ENCODE peak calls at places on chromosomes 2 and 18, in nine cellular contexts. S is HCT116, D is heart left ventricle, O is ovary, H is stomach, Z is suprapubic skin, V is erythroblast, M is body of pancreas, R is IMR-90. C is an unnamed sample.

GRCh38 chr2:101106453-101107181 is 44.6 kb downstream of the TBC1D8 start:
- DNase-seq in S (no peak), D (no peak), O (no peak), H (peak), Z (no peak), V (no peak), M (no peak), R (peak), C (no peak)

GRCh38 chr2:174573621-174574081 is 24.0 kb downstream of the WIPF1 start:
- DNase-seq in S (no peak), D (peak), O (no peak), H (no peak), Z (no peak), V (no peak), M (no peak), R (no peak), C (no peak)

GRCh38 chr2:11583840-11584529 is 50.1 kb downstream of the GREB1 start:
- DNase-seq in S (peak), D (peak), O (peak), H (peak), Z (peak), V (peak), M (peak), R (peak), C (peak)

GRCh38 chr2:147255812-147256211 is 589.0 kb upstream of the ACVR2A start:
- DNase-seq in S (no peak), D (no peak), O (no peak), H (peak), Z (no peak), V (no peak), M (peak), R (no peak), C (no peak)

GRCh38 chr18:13437034-13437433 is 218.5 kb downstream of the LDLRAD4 start:
- DNase-seq in S (no peak), D (no peak), O (no peak), H (no peak), Z (no peak), V (no peak), M (no peak), R (no peak), C (no peak)

GRCh38 chr2:202577250-202578183 is 57.3 kb upstream of the FAM117B start:
- DNase-seq in S (no peak), D (no peak), O (no peak), H (no peak), Z (no peak), V (no peak), M (no peak), R (no peak), C (no peak)

GRCh38 chr2:121260370-121261154 is 24.4 kb downstream of the TFCP2L1 start:
- DNase-seq in S (no peak), D (no peak), O (no peak), H (peak), Z (no peak), V (no peak), M (no peak), R (no peak), C (no peak)

GRCh38 chr2:128380061-128380889 is 61.6 kb upstream of the HS6ST1 start:
- DNase-seq in S (no peak), D (peak), O (no peak), H (peak), Z (peak), V (no peak), M (no peak), R (no peak), C (no peak)

GRCh38 chr18:59954746-59955145 is 55.0 kb downstream of the PMAIP1 start:
- DNase-seq in S (peak), D (no peak), O (no peak), H (no peak), Z (no peak), V (no peak), M (no peak), R (peak), C (no peak)

GRCh38 chr2:168639501-168639900 is 162.9 kb upstream of the NOSTRIN start:
- DNase-seq in S (no peak), D (peak), O (peak), H (peak), Z (no peak), V (no peak), M (peak), R (peak), C (no peak)

GRCh38 chr2:149586898-149587219 is 716 bp downstream of the MMADHC start:
- DNase-seq in S (no peak), D (no peak), O (no peak), H (no peak), Z (no peak), V (no peak), M (no peak), R (no peak), C (no peak)

GRCh38 chr18:73774836-73775509 is 372.7 kb downstream of the FBXO15 start:
- DNase-seq in S (no peak), D (peak), O (no peak), H (no peak), Z (no peak), V (no peak), M (peak), R (no peak), C (no peak)

GRCh38 chr18:31575515-31576246 is 16.0 kb upstream of the TTR start:
- DNase-seq in S (no peak), D (no peak), O (no peak), H (no peak), Z (no peak), V (no peak), M (no peak), R (no peak), C (no peak)

GRCh38 chr18:29491907-29492306 is 1315.0 kb upstream of the CDH2 start:
- DNase-seq in S (no peak), D (no peak), O (no peak), H (no peak), Z (no peak), V (no peak), M (no peak), R (no peak), C (no peak)

GRCh38 chr2:165886487-165887146 is 67.0 kb downstream of the TTC21B start:
- DNase-seq in S (no peak), D (no peak), O (no peak), H (no peak), Z (no peak), V (peak), M (no peak), R (no peak), C (no peak)

GRCh38 chr2:65276604-65277003 is 49.0 kb downstream of the ACTR2 start:
- DNase-seq in S (no peak), D (no peak), O (no peak), H (no peak), Z (no peak), V (no peak), M (no peak), R (peak), C (no peak)

GRCh38 chr18:21117385-21118135 is 5.9 kb upstream of the ROCK1 start:
- DNase-seq in S (no peak), D (no peak), O (no peak), H (no peak), Z (no peak), V (peak), M (no peak), R (peak), C (no peak)

GRCh38 chr2:27545348-27546141 is 37.3 kb upstream of the ZNF512 start:
- DNase-seq in S (no peak), D (no peak), O (no peak), H (no peak), Z (no peak), V (no peak), M (no peak), R (peak), C (no peak)

GRCh38 chr2:47089083-47089464 is 66.0 kb downstream of the STPG4 start:
- DNase-seq in S (peak), D (no peak), O (no peak), H (no peak), Z (peak), V (peak), M (no peak), R (peak), C (peak)

GRCh38 chr2:39523308-39524044 is 86.4 kb upstream of the MAP4K3 start:
- DNase-seq in S (peak), D (no peak), O (no peak), H (no peak), Z (no peak), V (no peak), M (no peak), R (peak), C (peak)

GRCh38 chr2:11556101-11556806 is 22.4 kb downstream of the GREB1 start:
- DNase-seq in S (no peak), D (no peak), O (peak), H (no peak), Z (no peak), V (no peak), M (no peak), R (no peak), C (no peak)

GRCh38 chr2:86337235-86338099 is at the start of gene REEP1:
- DNase-seq in S (no peak), D (peak), O (no peak), H (peak), Z (no peak), V (peak), M (peak), R (no peak), C (no peak)

GRCh38 chr2:201880620-201881381 is 74.5 kb downstream of the CDK15 start:
- DNase-seq in S (no peak), D (peak), O (no peak), H (no peak), Z (peak), V (peak), M (no peak), R (peak), C (no peak)

GRCh38 chr2:63590621-63591408 is 2.1 kb downstream of the MDH1 start:
- DNase-seq in S (no peak), D (peak), O (no peak), H (no peak), Z (no peak), V (peak), M (no peak), R (no peak), C (no peak)

GRCh38 chr2:45652090-45653050 is 895 bp downstream of the PRKCE start:
- DNase-seq in S (no peak), D (peak), O (peak), H (peak), Z (peak), V (no peak), M (peak), R (peak), C (no peak)

DNA sequence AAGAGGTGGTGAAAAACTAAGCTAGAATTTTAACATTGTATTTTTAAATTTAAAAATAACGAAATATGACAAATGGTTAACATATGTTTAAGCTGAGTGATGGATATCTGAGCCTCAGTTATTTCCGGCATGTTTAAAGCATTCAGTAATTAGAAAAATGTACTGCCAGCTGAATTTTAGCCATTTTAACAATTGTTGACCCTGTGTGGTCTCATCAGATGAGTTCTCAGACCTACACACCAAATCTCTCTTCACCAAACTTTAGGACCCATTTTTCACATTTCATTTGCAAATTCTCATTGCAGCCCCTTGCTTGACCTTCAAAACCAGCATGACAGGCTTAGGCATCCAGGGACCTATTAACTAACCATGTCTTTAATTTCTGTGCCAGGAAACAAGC is 91.5 kb upstream of the RGPD4 start:
- DNase-seq in S (no peak), D (no peak), O (no peak), H (no peak), Z (no peak), V (no peak), M (no peak), R (no peak), C (no peak)
- TF ChIP-seq POLR2A in S (no peak), D (no peak), O (no peak), H (no peak), Z (no peak), V (no peak), M (no peak), R (no peak), C (no peak)

GRCh38 chr2:21096458-21096857 is 27.3 kb upstream of the TDRD15 start:
- DNase-seq in S (no peak), D (no peak), O (no peak), H (no peak), Z (no peak), V (no peak), M (no peak), R (no peak), C (no peak)

GRCh38 chr2:21098294-21098693 is 25.5 kb upstream of the TDRD15 start:
- DNase-seq in S (no peak), D (no peak), O (no peak), H (no peak), Z (no peak), V (no peak), M (no peak), R (no peak), C (no peak)

GRCh38 chr2:21099281-21099907 is 24.4 kb upstream of the TDRD15 start:
- DNase-seq in S (no peak), D (no peak), O (no peak), H (no peak), Z (no peak), V (no peak), M (no peak), R (no peak), C (no peak)

GRCh38 chr2:21095714-21096113 is 28.1 kb upstream of the TDRD15 start:
- DNase-seq in S (no peak), D (no peak), O (no peak), H (no peak), Z (no peak), V (no peak), M (no peak), R (no peak), C (no peak)

GRCh38 chr2:21097331-21097730 is 26.4 kb upstream of the TDRD15 start:
- DNase-seq in S (no peak), D (no peak), O (no peak), H (no peak), Z (no peak), V (no peak), M (no peak), R (no peak), C (no peak)
- TF ChIP-seq POLR2A in S (no peak), D (no peak), O (no peak), H (no peak), Z (no peak), V (no peak), M (no peak), R (no peak), C (no peak)

DNA sequence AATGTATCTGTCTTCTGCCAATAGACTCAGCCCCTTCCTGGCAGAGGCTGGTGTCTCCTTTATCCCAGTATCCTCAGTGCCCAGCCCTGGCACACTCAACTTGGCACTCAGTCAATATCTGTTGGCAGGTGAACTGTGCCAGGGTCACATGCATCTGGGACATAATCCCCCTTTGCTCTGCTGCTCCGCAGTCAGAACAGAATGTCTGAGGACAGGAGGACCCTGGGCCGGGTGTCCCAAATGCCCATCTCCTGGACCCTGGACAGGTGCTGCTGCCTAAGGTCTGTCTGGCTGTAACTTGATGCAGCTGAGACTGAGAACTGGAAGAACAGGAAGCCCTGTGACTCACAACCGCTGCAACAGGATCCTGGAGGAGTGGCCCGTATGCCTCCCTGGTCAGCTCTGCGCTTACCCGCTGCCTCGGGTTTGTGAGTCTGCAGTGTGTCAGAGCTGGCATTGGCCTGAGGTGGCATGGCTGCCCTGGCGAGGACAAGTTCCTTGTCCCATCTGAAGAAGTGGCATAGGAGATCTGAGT is 11.4 kb downstream of the HK2 start:
- DNase-seq in S (peak), D (peak), O (peak), H (peak), Z (peak), V (no peak), M (peak), R (peak), C (peak)
- TF ChIP-seq POLR2A in S (no peak), D (no peak), O (no peak), H (no peak), Z (no peak), V (no peak), M (no peak), R (peak), C (no peak)

DNA sequence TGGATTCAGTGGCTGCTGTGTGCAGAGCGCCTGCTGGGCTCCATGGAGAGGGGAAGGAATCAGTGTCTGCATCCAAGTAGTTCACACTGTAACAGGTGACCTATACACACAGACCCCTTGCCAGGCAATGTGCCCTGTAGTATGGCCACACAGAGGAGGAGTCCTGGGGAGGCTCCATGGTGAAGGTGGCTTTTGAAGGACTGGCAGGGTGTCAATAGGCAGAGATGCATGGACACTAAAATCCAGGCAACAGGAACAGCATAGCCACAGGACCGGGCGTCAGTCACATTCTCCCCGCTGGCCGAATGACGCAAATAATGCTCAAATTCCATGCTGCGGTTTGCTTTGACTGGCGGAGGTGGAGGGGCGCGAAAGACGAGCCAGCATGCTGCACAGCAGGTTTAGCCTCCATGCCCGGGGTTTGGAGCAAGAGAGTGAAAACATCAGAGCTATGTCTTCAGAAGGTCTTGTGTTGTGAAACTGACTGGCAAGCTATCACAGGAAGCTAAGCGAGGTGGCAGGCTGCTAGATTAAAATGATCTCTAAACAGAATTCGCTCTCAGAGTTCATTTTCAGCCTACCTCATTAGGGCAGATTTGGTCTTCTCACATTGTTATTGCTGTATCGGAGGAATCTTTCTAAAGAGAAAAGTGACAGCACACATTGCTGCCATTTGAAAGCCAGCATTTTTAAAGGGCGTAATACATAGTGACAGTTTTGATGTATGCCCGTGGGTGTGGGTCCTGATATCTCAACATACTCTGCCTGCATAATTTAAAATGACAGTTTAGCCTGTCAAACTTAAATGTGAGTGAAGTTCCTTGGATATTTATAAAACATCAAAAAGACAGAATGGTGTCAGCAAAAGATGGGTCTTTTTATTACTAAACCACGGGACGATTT is 1.1 kb upstream of the CHMP1B start:
- DNase-seq in S (peak), D (peak), O (peak), H (peak), Z (peak), V (peak), M (peak), R (peak), C (peak)
- TF ChIP-seq POLR2A in S (no peak), D (no peak), O (no peak), H (no peak), Z (no peak), V (peak), M (no peak), R (no peak), C (no peak)

DNA sequence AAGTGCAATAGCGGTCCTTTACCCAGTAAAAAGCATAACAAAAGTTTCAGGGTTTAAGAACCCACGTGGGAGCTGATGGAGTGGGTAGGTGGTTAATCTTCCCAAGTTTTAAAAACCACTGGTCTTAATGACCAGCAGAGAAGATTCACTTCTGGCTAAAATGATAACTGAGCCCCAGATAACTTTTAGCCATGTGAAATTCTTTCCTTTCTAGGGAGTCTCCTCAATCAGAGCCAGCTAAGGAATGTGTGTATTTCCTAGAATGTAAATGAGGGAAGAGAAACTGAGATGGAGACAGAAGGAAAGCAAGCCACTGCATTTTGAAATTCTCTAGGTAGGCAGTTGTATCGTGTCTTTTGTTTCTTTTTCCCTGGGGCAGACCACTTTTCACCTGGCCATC is 1.6 kb downstream of the COLEC12 start:
- DNase-seq in S (no peak), D (no peak), O (no peak), H (no peak), Z (no peak), V (no peak), M (no peak), R (no peak), C (no peak)
- TF ChIP-seq POLR2A in S (no peak), D (no peak), O (no peak), H (no peak), Z (no peak), V (no peak), M (no peak), R (no peak), C (no peak)

GRCh38 chr2:210171309-210172218 is at the start of gene KANSL1L:
- DNase-seq in S (peak), D (peak), O (peak), H (peak), Z (peak), V (peak), M (peak), R (peak), C (peak)
- TF ChIP-seq POLR2A in S (no peak), D (peak), O (peak), H (peak), Z (no peak), V (peak), M (peak), R (peak), C (peak)

GRCh38 chr2:53315170-53315569 is 452.4 kb upstream of the CHAC2 start:
- DNase-seq in S (no peak), D (no peak), O (no peak), H (no peak), Z (no peak), V (no peak), M (no peak), R (no peak), C (no peak)

GRCh38 chr2:53312181-53312580 is 455.4 kb upstream of the CHAC2 start:
- DNase-seq in S (no peak), D (no peak), O (no peak), H (no peak), Z (no peak), V (no peak), M (no peak), R (no peak), C (no peak)

GRCh38 chr2:53317863-53318262 is 449.7 kb upstream of the CHAC2 start:
- DNase-seq in S (no peak), D (no peak), O (no peak), H (no peak), Z (no peak), V (no peak), M (no peak), R (peak), C (no peak)

GRCh38 chr2:53314718-53315117 is 452.9 kb upstream of the CHAC2 start:
- DNase-seq in S (no peak), D (no peak), O (no peak), H (no peak), Z (no peak), V (no peak), M (no peak), R (no peak), C (no peak)

GRCh38 chr2:53312721-53313120 is 454.9 kb upstream of the CHAC2 start:
- DNase-seq in S (no peak), D (peak), O (no peak), H (no peak), Z (no peak), V (no peak), M (peak), R (no peak), C (no peak)
- TF ChIP-seq POLR2A in S (no peak), D (no peak), O (no peak), H (no peak), Z (no peak), V (no peak), M (no peak), R (no peak), C (no peak)

GRCh38 chr2:218671654-218672566 is at the start of the genes RNF25 and STK36:
- DNase-seq in S (peak), D (peak), O (peak), H (peak), Z (peak), V (peak), M (peak), R (peak), C (peak)
- TF ChIP-seq POLR2A in S (peak), D (no peak), O (peak), H (no peak), Z (no peak), V (peak), M (no peak), R (peak), C (peak)

C was measured in H54.